ENCODE peak calls at places on chromosomes 3 and 15, in eight cellular contexts. S, T, M, F, N, W, U and R are unnamed samples.
A peak's percentile ranks its signal among the peaks of the same experiment; 100 is the strongest.

GRCh38 chr15:74768771-74769342 is 13.0 kb upstream of the CSK start:
- DNase-seq in F (peak; percentile 80), T (peak; percentile 66), U (no peak), S (peak; percentile 72), W (peak; percentile 69), M (peak; percentile 49), N (peak; percentile 68), R (peak; percentile 53)

GRCh38 chr3:161890147-161890625 is 393.6 kb downstream of the OTOL1 start:
- DNase-seq in F (no peak), T (peak; percentile 16), S (peak; percentile 98), N (no peak), M (peak; percentile 99), U (no peak), W (no peak), R (peak; percentile 97)

GRCh38 chr3:161559177-161559998 is 62.8 kb downstream of the OTOL1 start:
- DNase-seq in N (peak; percentile 52), U (no peak), F (no peak), T (no peak), M (peak; percentile 77), W (no peak), S (peak; percentile 62), R (peak; percentile 59)

GRCh38 chr3:184872200-184872599 is 60.2 kb downstream of the VPS8 start:
- DNase-seq in N (no peak), F (no peak), U (no peak), T (no peak), M (no peak), W (no peak), S (peak; percentile 16), R (no peak)

GRCh38 chr3:120604382-120604781 is 8.2 kb downstream of the NDUFB4 start:
- DNase-seq in M (no peak), T (no peak), N (no peak), W (no peak), F (no peak), S (no peak), U (no peak), R (no peak)

GRCh38 chr15:51104512-51104911 is 9.8 kb upstream of the TNFAIP8L3 start:
- DNase-seq in M (peak; percentile 97), S (peak; percentile 64), T (peak; percentile 41), F (peak; percentile 81), W (peak; percentile 88), N (no peak), U (peak; percentile 48), R (peak; percentile 82)

GRCh38 chr3:145767909-145768308 is 393.1 kb downstream of the PLOD2 start:
- DNase-seq in N (peak; percentile 6), U (no peak), M (peak; percentile 13), S (peak; percentile 18), T (no peak), F (no peak), W (no peak), R (peak; percentile 26)

GRCh38 chr3:40237892-40238571 is 71.5 kb upstream of the EIF1B start:
- DNase-seq in W (no peak), S (peak; percentile 42), T (no peak), F (no peak), M (peak; percentile 30), U (no peak), N (no peak), R (peak; percentile 22)

GRCh38 chr3:138068579-138069174 is 46.7 kb downstream of the DZIP1L start:
- DNase-seq in N (peak; percentile 73), T (peak; percentile 76), W (peak; percentile 82), U (peak; percentile 30), M (peak; percentile 89), S (peak; percentile 89), F (peak; percentile 89), R (peak; percentile 88)

GRCh38 chr3:129614435-129614834 is 8.0 kb upstream of the PLXND1 start:
- DNase-seq in M (no peak), U (no peak), F (no peak), T (no peak), N (no peak), W (no peak), S (no peak), R (no peak)

GRCh38 chr15:82021021-82021420 is 24.8 kb downstream of the MEX3B start:
- DNase-seq in F (no peak), S (peak; percentile 28), T (no peak), N (no peak), M (no peak), U (no peak), W (no peak), R (no peak)

GRCh38 chr3:53773330-53773583 is 73.0 kb downstream of the CHDH start:
- DNase-seq in N (no peak), T (no peak), W (no peak), M (no peak), F (no peak), S (no peak), U (no peak), R (no peak)

GRCh38 chr3:140014831-140015495 is 80.0 kb downstream of the CLSTN2 start:
- DNase-seq in M (no peak), W (no peak), T (no peak), F (no peak), S (no peak), N (no peak), U (no peak), R (no peak)

GRCh38 chr3:127045435-127046045 is 62.6 kb downstream of the PLXNA1 start:
- DNase-seq in U (no peak), W (no peak), F (no peak), N (no peak), T (no peak), S (no peak), M (no peak), R (no peak)

GRCh38 chr15:64521726-64522164 is 61.4 kb downstream of the ZNF609 start:
- DNase-seq in U (no peak), S (peak; percentile 87), W (no peak), N (no peak), T (no peak), M (peak; percentile 44), F (peak; percentile 88), R (peak; percentile 83)

GRCh38 chr3:71998995-71999673 is 214.2 kb upstream of the PROK2 start:
- DNase-seq in T (no peak), U (no peak), M (peak; percentile 100), N (no peak), S (peak; percentile 97), W (no peak), F (no peak), R (peak; percentile 58)

GRCh38 chr15:92117301-92117731 is 263.8 kb downstream of the SLCO3A1 start:
- DNase-seq in W (no peak), M (peak; percentile 36), N (no peak), S (peak; percentile 8), F (peak; percentile 76), U (no peak), T (no peak), R (peak; percentile 67)

GRCh38 chr3:8653800-8654408 is 9.3 kb upstream of the SSUH2 start:
- DNase-seq in U (no peak), T (no peak), M (no peak), F (no peak), N (no peak), S (no peak), W (no peak), R (no peak)

GRCh38 chr3:155078959-155079794 is 942 bp upstream of the MME start:
- DNase-seq in F (no peak), T (no peak), U (no peak), N (peak; percentile 76), M (peak; percentile 79), S (peak; percentile 53), W (no peak), R (peak; percentile 70)

GRCh38 chr3:72494076-72495000 is 353.9 kb downstream of the SHQ1 start:
- DNase-seq in W (no peak), U (no peak), T (no peak), N (no peak), M (peak; percentile 38), F (no peak), S (peak; percentile 38), R (peak; percentile 61)

GRCh38 chr15:55319537-55320325 is 709 bp downstream of the PIGB start:
- DNase-seq in S (peak; percentile 42), U (no peak), N (peak; percentile 71), F (no peak), W (peak; percentile 22), T (peak; percentile 21), M (peak; percentile 72), R (peak; percentile 23)

GRCh38 chr3:197951392-197951990 is 1.5 kb downstream of the RPL35A start:
- DNase-seq in W (no peak), T (no peak), F (no peak), S (no peak), U (no peak), M (no peak), N (no peak), R (no peak)

GRCh38 chr3:44106761-44107160 is 134.9 kb upstream of the TOPAZ1 start:
- DNase-seq in M (no peak), U (no peak), F (no peak), S (peak; percentile 34), W (no peak), N (no peak), T (no peak), R (no peak)

GRCh38 chr3:38647217-38647970 is 2.1 kb downstream of the SCN5A start:
- DNase-seq in N (no peak), U (no peak), W (no peak), S (no peak), F (peak; percentile 17), T (no peak), M (no peak), R (no peak)

GRCh38 chr3:69294014-69294771 is 91.7 kb downstream of the FRMD4B start:
- DNase-seq in U (no peak), N (no peak), S (peak; percentile 44), W (no peak), M (peak; percentile 72), T (no peak), F (no peak), R (peak; percentile 70)

GRCh38 chr3:122679085-122679466 is 1.6 kb upstream of the PARP14 start:
- DNase-seq in F (peak; percentile 94), W (peak; percentile 87), M (peak; percentile 81), T (peak; percentile 87), S (peak; percentile 92), U (peak; percentile 76), N (peak; percentile 82), R (peak; percentile 84)
- H3K4me3 ChIP-seq in F (no peak overlapping the region), W (peak overlapping the region; percentile 71), M (peak overlapping the region; percentile 86), T (peak overlapping the region; percentile 22), S (peak overlapping the region; percentile 88), U (peak overlapping the region; percentile 97), N (peak overlapping the region; percentile 76), R (peak overlapping the region; percentile 8)

GRCh38 chr3:128567705-128568356 is 74.8 kb upstream of the GATA2 start:
- DNase-seq in M (no peak), N (no peak), S (no peak), F (no peak), W (no peak), U (no peak), T (no peak), R (no peak)
- TF ChIP-seq CTCF in M (no peak), N (no peak), S (no peak), F (no peak), W (no peak), U (no peak), T (no peak), R (no peak)

GRCh38 chr15:70111203-70112017 is 13.7 kb upstream of the TLE3 start:
- DNase-seq in U (no peak), F (peak; percentile 88), M (peak; percentile 85), N (peak; percentile 40), W (peak; percentile 89), T (peak; percentile 76), S (peak; percentile 83), R (peak; percentile 88)
- H3K4me3 ChIP-seq in U (no peak overlapping the region), F (no peak overlapping the region), M (no peak overlapping the region), N (no peak overlapping the region), W (no peak overlapping the region), T (no peak overlapping the region), S (no peak overlapping the region), R (no peak overlapping the region)

DNA sequence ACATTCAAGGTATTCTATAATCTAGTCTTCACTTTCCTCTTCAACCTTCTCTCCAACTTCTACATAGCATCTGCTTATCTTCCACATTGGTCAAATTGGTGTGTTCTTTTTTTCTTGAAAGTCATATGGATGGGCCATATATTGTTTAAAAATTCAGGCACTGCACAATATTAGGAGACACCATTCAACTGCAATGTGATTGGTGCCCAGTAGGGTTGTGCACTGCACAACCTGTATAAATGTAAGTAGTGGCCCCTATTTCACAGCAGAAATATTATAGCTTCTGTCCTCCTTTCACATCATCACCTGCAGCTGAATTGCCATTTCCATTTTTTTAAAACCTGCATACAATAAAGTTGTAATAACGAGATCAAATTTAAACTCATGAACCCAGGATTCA is 18.1 kb upstream of the GOLIM4 start:
- DNase-seq in M (no peak), F (no peak), S (no peak), W (no peak), U (no peak), N (no peak), T (no peak), R (no peak)
- TF ChIP-seq CTCF in M (peak; percentile 9), F (no peak), S (no peak), W (no peak), U (no peak), N (no peak), T (no peak), R (peak; percentile 2)